ENCODE peak calls at places on chromosomes 3 and 15, in six cellular contexts. One of them, this sample, is unnamed.

GRCh38 chr3:179513867-179514266 is 48.9 kb upstream of the ACTL6A start:
- DNase-seq in stomach: no peak
- DNase-seq in CD8-positive, alpha-beta T cell: no peak
- DNase-seq in mucosa of descending colon: no peak
- DNase-seq in mesendoderm: no peak
- DNase-seq in tibial artery: no peak
- DNase-seq in this sample: no peak

GRCh38 chr15:36579792-36580431 is 486 bp downstream of the CDIN1 start:
- DNase-seq in stomach: peak; percentile 27
- DNase-seq in CD8-positive, alpha-beta T cell: no peak
- DNase-seq in mucosa of descending colon: no peak
- DNase-seq in mesendoderm: no peak
- DNase-seq in tibial artery: peak; percentile 68
- DNase-seq in this sample: no peak

GRCh38 chr15:67322481-67322880 is 67.9 kb downstream of the IQCH start:
- DNase-seq in stomach: no peak
- DNase-seq in CD8-positive, alpha-beta T cell: no peak
- DNase-seq in mucosa of descending colon: no peak
- DNase-seq in mesendoderm: no peak
- DNase-seq in tibial artery: no peak
- DNase-seq in this sample: no peak

GRCh38 chr3:126418256-126418530 is 23.5 kb downstream of the CFAP100 start:
- DNase-seq in stomach: no peak
- DNase-seq in CD8-positive, alpha-beta T cell: no peak
- DNase-seq in mucosa of descending colon: no peak
- DNase-seq in mesendoderm: no peak
- DNase-seq in tibial artery: peak; percentile 46
- DNase-seq in this sample: no peak

GRCh38 chr3:179929091-179929529 is 107.6 kb downstream of the PEX5L start:
- DNase-seq in stomach: peak; percentile 44
- DNase-seq in CD8-positive, alpha-beta T cell: peak; percentile 11
- DNase-seq in mucosa of descending colon: peak; percentile 51
- DNase-seq in mesendoderm: peak; percentile 73
- DNase-seq in tibial artery: no peak
- DNase-seq in this sample: peak; percentile 32

GRCh38 chr3:171712168-171712938 is 97.9 kb downstream of the PLD1 start:
- DNase-seq in stomach: no peak
- DNase-seq in CD8-positive, alpha-beta T cell: no peak
- DNase-seq in mucosa of descending colon: no peak
- DNase-seq in mesendoderm: peak; percentile 7
- DNase-seq in tibial artery: no peak
- DNase-seq in this sample: no peak

GRCh38 chr15:80203361-80203885 is 48.6 kb downstream of the CTXND1 start:
- DNase-seq in stomach: no peak
- DNase-seq in CD8-positive, alpha-beta T cell: no peak
- DNase-seq in mucosa of descending colon: no peak
- DNase-seq in mesendoderm: peak; percentile 10
- DNase-seq in tibial artery: no peak
- DNase-seq in this sample: no peak

GRCh38 chr3:47163023-47163989 is 607 bp downstream of the SETD2 start:
- DNase-seq in stomach: peak; percentile 48
- DNase-seq in CD8-positive, alpha-beta T cell: peak; percentile 37
- DNase-seq in mucosa of descending colon: peak; percentile 50
- DNase-seq in mesendoderm: peak; percentile 52
- DNase-seq in tibial artery: peak; percentile 70
- DNase-seq in this sample: peak; percentile 65

GRCh38 chr3:73808862-73809509 is 184.2 kb upstream of the PDZRN3 start:
- DNase-seq in stomach: peak; percentile 25
- DNase-seq in CD8-positive, alpha-beta T cell: no peak
- DNase-seq in mucosa of descending colon: no peak
- DNase-seq in mesendoderm: no peak
- DNase-seq in tibial artery: no peak
- DNase-seq in this sample: peak; percentile 33

GRCh38 chr3:189294649-189295048 is 122.9 kb downstream of the TPRG1 start:
- DNase-seq in stomach: no peak
- DNase-seq in CD8-positive, alpha-beta T cell: no peak
- DNase-seq in mucosa of descending colon: peak; percentile 46
- DNase-seq in mesendoderm: no peak
- DNase-seq in tibial artery: no peak
- DNase-seq in this sample: peak; percentile 27

GRCh38 chr15:34795267-34796081 is at the start of gene ACTC1:
- DNase-seq in stomach: peak; percentile 27
- DNase-seq in CD8-positive, alpha-beta T cell: no peak
- DNase-seq in mucosa of descending colon: no peak
- DNase-seq in mesendoderm: peak; percentile 88
- DNase-seq in tibial artery: peak; percentile 87
- DNase-seq in this sample: no peak

GRCh38 chr3:196976891-196977420 is 8.3 kb upstream of the PIGZ start:
- DNase-seq in stomach: peak; percentile 24
- DNase-seq in CD8-positive, alpha-beta T cell: no peak
- DNase-seq in mucosa of descending colon: no peak
- DNase-seq in mesendoderm: no peak
- DNase-seq in tibial artery: no peak
- DNase-seq in this sample: no peak

GRCh38 chr15:38129531-38130199 is 123.0 kb upstream of the SPRED1 start:
- DNase-seq in stomach: peak; percentile 43
- DNase-seq in CD8-positive, alpha-beta T cell: no peak
- DNase-seq in mucosa of descending colon: peak; percentile 64
- DNase-seq in mesendoderm: no peak
- DNase-seq in tibial artery: peak; percentile 85
- DNase-seq in this sample: peak; percentile 16

GRCh38 chr15:70584838-70585706 is 178.3 kb downstream of the UACA start:
- DNase-seq in stomach: peak; percentile 27
- DNase-seq in CD8-positive, alpha-beta T cell: peak; percentile 28
- DNase-seq in mucosa of descending colon: peak; percentile 19
- DNase-seq in mesendoderm: peak; percentile 79
- DNase-seq in tibial artery: peak; percentile 52
- DNase-seq in this sample: peak; percentile 34

GRCh38 chr3:187721055-187721454 is 18.7 kb upstream of the RTP2 start:
- DNase-seq in stomach: no peak
- DNase-seq in CD8-positive, alpha-beta T cell: no peak
- DNase-seq in mucosa of descending colon: no peak
- DNase-seq in mesendoderm: no peak
- DNase-seq in tibial artery: no peak
- DNase-seq in this sample: no peak

GRCh38 chr15:71654714-71655174 is 155.6 kb upstream of the NR2E3 start:
- DNase-seq in stomach: no peak
- DNase-seq in CD8-positive, alpha-beta T cell: no peak
- DNase-seq in mucosa of descending colon: no peak
- DNase-seq in mesendoderm: no peak
- DNase-seq in tibial artery: no peak
- DNase-seq in this sample: no peak

GRCh38 chr3:62097121-62097520 is 276.2 kb downstream of the FEZF2 start:
- DNase-seq in stomach: no peak
- DNase-seq in CD8-positive, alpha-beta T cell: no peak
- DNase-seq in mucosa of descending colon: no peak
- DNase-seq in mesendoderm: no peak
- DNase-seq in tibial artery: no peak
- DNase-seq in this sample: no peak

GRCh38 chr3:54527953-54528352 is 399.9 kb downstream of the LRTM1 start:
- DNase-seq in stomach: no peak
- DNase-seq in CD8-positive, alpha-beta T cell: no peak
- DNase-seq in mucosa of descending colon: no peak
- DNase-seq in mesendoderm: no peak
- DNase-seq in tibial artery: no peak
- DNase-seq in this sample: no peak

GRCh38 chr15:73927476-73928240 is 1.4 kb downstream of the LOXL1 start:
- DNase-seq in stomach: peak; percentile 82
- DNase-seq in CD8-positive, alpha-beta T cell: peak; percentile 70
- DNase-seq in mucosa of descending colon: peak; percentile 73
- DNase-seq in mesendoderm: peak; percentile 64
- DNase-seq in tibial artery: peak; percentile 84
- DNase-seq in this sample: peak; percentile 65
- H3K4me1 ChIP-seq in stomach: peaks cover 51% of the 10 kb centered on the region
- H3K4me1 ChIP-seq in CD8-positive, alpha-beta T cell: peaks cover 27% of the 10 kb centered on the region
- H3K4me1 ChIP-seq in mucosa of descending colon: peaks cover 19% of the 10 kb centered on the region
- H3K4me1 ChIP-seq in mesendoderm: peaks cover 19% of the 10 kb centered on the region
- H3K4me1 ChIP-seq in tibial artery: peaks cover 82% of the 10 kb centered on the region
- H3K4me1 ChIP-seq in this sample: no peaks in the 10 kb centered on the region

DNA sequence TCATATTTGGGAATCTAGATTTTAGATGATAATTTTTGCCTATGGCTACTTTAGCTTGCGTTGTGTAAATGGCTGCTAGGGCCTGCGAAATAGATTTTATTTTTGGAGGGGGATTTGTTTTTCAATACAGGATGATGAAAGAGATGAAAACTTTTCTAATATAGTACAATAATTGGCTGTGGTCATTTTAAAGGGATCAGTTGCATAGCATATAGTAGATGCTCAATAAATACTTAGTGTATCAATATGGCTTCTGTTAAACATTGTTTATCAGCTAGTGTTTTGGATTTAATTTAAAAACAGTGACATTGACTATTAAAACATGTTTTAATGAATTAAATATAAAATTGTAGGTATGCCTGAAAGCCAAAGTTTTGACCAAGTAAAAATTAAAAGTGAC is 6.9 kb upstream of the CHD2 start:
- DNase-seq in stomach: no peak
- DNase-seq in CD8-positive, alpha-beta T cell: no peak
- DNase-seq in mucosa of descending colon: no peak
- DNase-seq in mesendoderm: no peak
- DNase-seq in tibial artery: no peak
- DNase-seq in this sample: no peak
- H3K4me1 ChIP-seq in stomach: peaks cover 34% of the 10 kb centered on the region
- H3K4me1 ChIP-seq in CD8-positive, alpha-beta T cell: peaks cover 85% of the 10 kb centered on the region
- H3K4me1 ChIP-seq in mucosa of descending colon: peaks cover 41% of the 10 kb centered on the region
- H3K4me1 ChIP-seq in mesendoderm: no peaks in the 10 kb centered on the region
- H3K4me1 ChIP-seq in tibial artery: peaks cover 83% of the 10 kb centered on the region
- H3K4me1 ChIP-seq in this sample: no peaks in the 10 kb centered on the region

GRCh38 chr15:68325721-68326120 is 48.2 kb downstream of the FEM1B start:
- DNase-seq in stomach: no peak
- DNase-seq in CD8-positive, alpha-beta T cell: no peak
- DNase-seq in mucosa of descending colon: no peak
- DNase-seq in mesendoderm: no peak
- DNase-seq in tibial artery: peak; percentile 90
- DNase-seq in this sample: no peak

GRCh38 chr15:68330911-68331310 is 53.4 kb downstream of the FEM1B start:
- DNase-seq in stomach: no peak
- DNase-seq in CD8-positive, alpha-beta T cell: no peak
- DNase-seq in mucosa of descending colon: no peak
- DNase-seq in mesendoderm: peak; percentile 61
- DNase-seq in tibial artery: no peak
- DNase-seq in this sample: no peak

GRCh38 chr15:68330461-68330860 is 52.9 kb downstream of the FEM1B start:
- DNase-seq in stomach: no peak
- DNase-seq in CD8-positive, alpha-beta T cell: no peak
- DNase-seq in mucosa of descending colon: no peak
- DNase-seq in mesendoderm: no peak
- DNase-seq in tibial artery: no peak
- DNase-seq in this sample: no peak

GRCh38 chr15:68328485-68328884 is 50.9 kb downstream of the FEM1B start:
- DNase-seq in stomach: no peak
- DNase-seq in CD8-positive, alpha-beta T cell: no peak
- DNase-seq in mucosa of descending colon: no peak
- DNase-seq in mesendoderm: no peak
- DNase-seq in tibial artery: no peak
- DNase-seq in this sample: no peak

DNA sequence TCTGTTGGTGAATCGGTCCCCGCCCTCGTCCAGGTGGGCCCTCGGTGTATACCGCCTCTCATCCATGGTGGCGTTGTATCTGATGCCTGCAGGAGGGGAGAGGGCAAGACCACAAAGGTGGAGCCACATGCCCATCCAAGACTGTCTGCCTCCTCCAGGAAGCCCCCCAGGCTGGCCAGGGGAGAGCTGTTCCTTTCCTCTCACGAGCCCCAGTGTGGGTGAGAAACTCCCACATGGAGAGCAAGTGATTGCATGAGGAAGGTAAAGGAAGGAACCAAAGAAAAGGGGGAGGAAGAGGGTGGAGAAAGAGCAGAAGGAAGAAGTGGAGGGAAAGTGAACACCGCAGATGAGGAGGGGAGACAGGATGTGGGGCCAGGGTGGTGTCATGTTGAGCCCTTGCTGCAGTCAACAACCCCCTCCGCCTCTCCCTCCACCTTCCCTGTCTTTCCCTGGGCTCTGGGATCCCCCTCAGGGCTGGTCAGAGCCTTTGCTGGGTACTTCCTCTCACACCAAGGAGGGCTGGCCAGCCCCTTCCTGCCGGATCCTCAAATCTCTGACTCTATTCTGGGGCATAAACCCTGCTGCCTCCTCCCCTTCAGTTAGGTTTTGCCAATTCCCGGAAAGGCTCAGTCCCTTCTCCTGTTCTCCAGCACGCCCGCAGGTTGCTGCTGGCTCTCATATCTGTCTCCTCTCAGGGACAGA is 49.3 kb downstream of the FEM1B start:
- DNase-seq in stomach: no peak
- DNase-seq in CD8-positive, alpha-beta T cell: no peak
- DNase-seq in mucosa of descending colon: no peak
- DNase-seq in mesendoderm: no peak
- DNase-seq in tibial artery: no peak
- DNase-seq in this sample: no peak
- H3K4me1 ChIP-seq in stomach: no peaks in the 10 kb centered on the region
- H3K4me1 ChIP-seq in CD8-positive, alpha-beta T cell: peaks cover 29% of the 10 kb centered on the region
- H3K4me1 ChIP-seq in mucosa of descending colon: no peaks in the 10 kb centered on the region
- H3K4me1 ChIP-seq in mesendoderm: peaks cover 2% of the 10 kb centered on the region
- H3K4me1 ChIP-seq in tibial artery: peaks cover 42% of the 10 kb centered on the region
- H3K4me1 ChIP-seq in this sample: no peaks in the 10 kb centered on the region

GRCh38 chr15:73600413-73601050 is 32.7 kb downstream of the NPTN start:
- DNase-seq in stomach: no peak
- DNase-seq in CD8-positive, alpha-beta T cell: no peak
- DNase-seq in mucosa of descending colon: no peak
- DNase-seq in mesendoderm: no peak
- DNase-seq in tibial artery: no peak
- DNase-seq in this sample: peak; percentile 89

GRCh38 chr15:73597036-73597638 is 36.1 kb downstream of the NPTN start:
- DNase-seq in stomach: no peak
- DNase-seq in CD8-positive, alpha-beta T cell: no peak
- DNase-seq in mucosa of descending colon: no peak
- DNase-seq in mesendoderm: no peak
- DNase-seq in tibial artery: no peak
- DNase-seq in this sample: no peak

GRCh38 chr15:73599934-73600333 is 33.3 kb downstream of the NPTN start:
- DNase-seq in stomach: no peak
- DNase-seq in CD8-positive, alpha-beta T cell: no peak
- DNase-seq in mucosa of descending colon: no peak
- DNase-seq in mesendoderm: no peak
- DNase-seq in tibial artery: no peak
- DNase-seq in this sample: peak; percentile 71

GRCh38 chr15:73596214-73596613 is 37.0 kb downstream of the NPTN start:
- DNase-seq in stomach: no peak
- DNase-seq in CD8-positive, alpha-beta T cell: no peak
- DNase-seq in mucosa of descending colon: no peak
- DNase-seq in mesendoderm: peak; percentile 42
- DNase-seq in tibial artery: no peak
- DNase-seq in this sample: no peak

DNA sequence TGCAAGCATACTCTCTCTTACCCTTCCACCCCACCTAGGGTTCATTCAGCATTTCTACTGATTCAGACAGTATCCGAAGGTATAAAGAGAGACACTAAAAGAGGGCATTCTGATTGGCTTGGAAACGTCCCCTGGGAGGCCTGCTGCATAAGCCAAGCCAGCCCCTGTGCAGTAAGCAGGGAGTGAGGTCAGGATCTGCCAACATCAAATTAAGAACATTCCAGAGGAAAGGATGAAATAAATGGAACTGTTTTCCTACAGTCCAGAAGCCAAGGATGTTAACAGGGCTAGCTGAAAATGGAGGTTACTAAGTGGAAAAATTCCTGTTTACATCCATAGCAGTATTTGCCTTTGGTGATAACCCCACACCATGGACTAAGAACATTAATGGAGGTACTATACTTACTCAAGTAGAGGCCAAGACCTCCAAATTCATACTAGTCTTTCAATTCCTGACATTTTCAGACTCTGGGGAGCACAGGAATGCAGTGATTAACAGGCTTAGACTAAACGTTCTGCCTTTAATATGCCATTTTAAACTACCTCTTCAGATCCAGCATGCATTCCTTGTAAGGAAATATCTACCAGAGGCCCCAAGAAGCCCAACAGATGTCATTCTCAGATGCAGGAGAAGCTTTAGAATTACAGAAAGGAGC is 34.5 kb downstream of the NPTN start:
- DNase-seq in stomach: no peak
- DNase-seq in CD8-positive, alpha-beta T cell: no peak
- DNase-seq in mucosa of descending colon: no peak
- DNase-seq in mesendoderm: no peak
- DNase-seq in tibial artery: no peak
- DNase-seq in this sample: no peak
- H3K4me1 ChIP-seq in stomach: peaks cover 73% of the 10 kb centered on the region
- H3K4me1 ChIP-seq in CD8-positive, alpha-beta T cell: peaks cover 15% of the 10 kb centered on the region
- H3K4me1 ChIP-seq in mucosa of descending colon: peaks cover 32% of the 10 kb centered on the region
- H3K4me1 ChIP-seq in mesendoderm: peaks cover 22% of the 10 kb centered on the region
- H3K4me1 ChIP-seq in tibial artery: peaks cover 100% of the 10 kb centered on the region
- H3K4me1 ChIP-seq in this sample: peaks cover 18% of the 10 kb centered on the region

This sample was measured in small intestine.